ENCODE peak calls at places on chromosomes 2 and 18, in seven cellular contexts. N is tibial artery; K is stimulated activated CD8-positive, alpha-beta memory T cell treated with anti-CD3 and anti-CD28 coated beads, Interleukin-12 subunit alpha, Interleukin-12 subunit beta, amount 100 ng/mL, for 4 hours; A is fibroblast of pulmonary artery; E is GM19239; L is DMS153; G is RPMI7951. W is an unnamed sample.

GRCh38 chr2:134086594-134087219 is 167.2 kb upstream of the MGAT5 start:
- DNase-seq in G (no peak), L (no peak), A (no peak), E (no peak), K (no peak), N (no peak), W (no peak)

GRCh38 chr18:53909668-53910067 is 314.8 kb downstream of the MBD2 start:
- DNase-seq in G (peak), N (no peak), L (no peak), K (no peak), A (peak), E (peak), W (no peak)

GRCh38 chr2:241774419-241775222 is 2.0 kb upstream of the GAL3ST2 start:
- DNase-seq in A (peak), G (peak), K (no peak), L (peak), E (peak), N (peak), W (no peak)

GRCh38 chr2:30078521-30078920 is 68.3 kb upstream of the YPEL5 start:
- DNase-seq in N (no peak), L (no peak), E (no peak), K (no peak), A (peak), G (no peak), W (no peak)

GRCh38 chr18:23662309-23663263 is at the start of gene ANKRD29:
- DNase-seq in E (peak), L (no peak), A (peak), N (no peak), G (peak), K (peak), W (peak)

GRCh38 chr2:19802088-19802806 is 99.5 kb downstream of the TTC32 start:
- DNase-seq in K (no peak), N (no peak), G (peak), A (peak), E (no peak), L (no peak), W (no peak)

GRCh38 chr2:219344756-219345458 is 12.4 kb upstream of the RESP18 start:
- DNase-seq in A (peak), N (no peak), G (peak), E (no peak), K (no peak), L (peak), W (peak)

GRCh38 chr2:121613774-121614173 is 35.5 kb downstream of the CLASP1 start:
- DNase-seq in L (no peak), E (no peak), A (no peak), G (no peak), N (no peak), K (no peak), W (no peak)

GRCh38 chr2:203352604-203353255 is 24.5 kb downstream of the ABI2 start:
- DNase-seq in A (no peak), E (no peak), L (peak), N (no peak), K (no peak), G (no peak), W (no peak)

GRCh38 chr18:76376225-76376624 is 118.8 kb downstream of the ZNF516 start:
- DNase-seq in A (no peak), N (no peak), E (no peak), L (no peak), G (no peak), K (no peak), W (no peak)

GRCh38 chr2:212327171-212327809 is 211.3 kb downstream of the ERBB4 start:
- DNase-seq in L (no peak), G (no peak), A (no peak), N (no peak), E (no peak), K (no peak), W (no peak)

GRCh38 chr18:8752329-8752728 is 47.0 kb downstream of the MTCL1 start:
- DNase-seq in G (peak), E (no peak), N (no peak), A (peak), L (no peak), K (no peak), W (no peak)

GRCh38 chr2:71940695-71941094 is 207.0 kb downstream of the CYP26B1 start:
- DNase-seq in N (peak), A (no peak), G (peak), L (no peak), E (no peak), K (no peak), W (no peak)

GRCh38 chr18:45871655-45872054 is 46.2 kb downstream of the SIGLEC15 start:
- DNase-seq in N (no peak), G (peak), E (no peak), A (peak), L (no peak), K (no peak), W (no peak)

GRCh38 chr2:226891780-226892590 is 56.1 kb downstream of the RHBDD1 start:
- DNase-seq in A (peak), K (no peak), G (peak), E (no peak), L (no peak), N (no peak), W (no peak)

GRCh38 chr2:11836647-11837219 is 90.3 kb downstream of the LPIN1 start:
- DNase-seq in G (no peak), A (no peak), N (no peak), E (no peak), L (no peak), K (no peak), W (no peak)

GRCh38 chr2:197359859-197360258 is 49.3 kb upstream of the ANKRD44 start:
- DNase-seq in N (no peak), K (no peak), A (no peak), L (no peak), G (no peak), E (no peak), W (no peak)

GRCh38 chr2:39851691-39852110 is 72.6 kb upstream of the THUMPD2 start:
- DNase-seq in L (no peak), G (peak), K (no peak), N (no peak), A (peak), E (no peak), W (no peak)

GRCh38 chr2:199606193-199606780 is 148.5 kb upstream of the SATB2 start:
- DNase-seq in K (no peak), A (no peak), G (peak), E (no peak), L (no peak), N (no peak), W (no peak)

GRCh38 chr2:48332286-48332685 is 197.7 kb upstream of the STON1 start:
- DNase-seq in G (peak), A (peak), L (no peak), E (no peak), N (no peak), K (no peak), W (no peak)

GRCh38 chr2:126831234-126832005 is 67.3 kb upstream of the TEX51 start:
- DNase-seq in A (peak), G (peak), N (no peak), L (no peak), E (no peak), K (no peak), W (no peak)

GRCh38 chr2:96839875-96840850 is 3.7 kb downstream of the ANKRD23 start:
- DNase-seq in G (no peak), K (no peak), E (no peak), N (no peak), L (no peak), A (no peak), W (no peak)

GRCh38 chr2:46300406-46300832 is 3.2 kb downstream of the EPAS1 start:
- DNase-seq in A (peak), K (no peak), E (no peak), G (no peak), L (no peak), N (no peak), W (no peak)

GRCh38 chr2:69964353-69964831 is 3.0 kb upstream of the ASPRV1 start:
- DNase-seq in K (no peak), L (no peak), G (no peak), E (no peak), N (no peak), A (no peak), W (no peak)

GRCh38 chr2:73770725-73771124 is 9.2 kb downstream of the DUSP11 start:
- DNase-seq in L (no peak), G (no peak), E (no peak), A (no peak), N (no peak), K (no peak), W (no peak)

GRCh38 chr2:145356046-145356445 is 836.1 kb upstream of the ZEB2 start:
- DNase-seq in N (no peak), G (no peak), K (no peak), L (no peak), A (peak), E (no peak), W (no peak)

GRCh38 chr2:204705243-204705971 is 160.1 kb downstream of the PARD3B start:
- DNase-seq in N (no peak), E (no peak), K (no peak), A (peak), L (no peak), G (no peak), W (no peak)